ENCODE peak calls at places on chromosomes 1 and 21, in six cellular contexts. N is neuronal stem cell, C is IMR-90, W is H1, K is H9, D is mesenchymal stem cell. P is an unnamed sample.

GRCh38 chr1:108570128-108570527 is 10.2 kb downstream of the EEIG2 start:
- DNase-seq in N (no peak), C (peak), W (no peak), K (peak), D (peak), P (no peak)

GRCh38 chr1:211825990-211826389 is 4.6 kb downstream of the LPGAT1 start:
- DNase-seq in N (no peak), C (peak), W (no peak), K (no peak), D (peak), P (no peak)

GRCh38 chr1:119080586-119080985 is 59.9 kb downstream of the WARS2 start:
- DNase-seq in N (no peak), C (peak), W (peak), K (peak), D (peak), P (peak)

GRCh38 chr1:154265586-154265985 is 6.8 kb upstream of the HAX1 start:
- DNase-seq in N (no peak), C (no peak), W (no peak), K (no peak), D (no peak), P (no peak)

GRCh38 chr1:175569117-175569743 is 174.2 kb downstream of the TNR start:
- DNase-seq in N (no peak), C (no peak), W (no peak), K (no peak), D (no peak), P (no peak)

GRCh38 chr1:153389978-153390879 is 644 bp downstream of the S100A8 start:
- DNase-seq in N (no peak), C (no peak), W (no peak), K (no peak), D (no peak), P (no peak)

GRCh38 chr1:55580845-55581332 is 365.7 kb upstream of the USP24 start:
- DNase-seq in N (no peak), C (peak), W (no peak), K (no peak), D (peak), P (no peak)

GRCh38 chr1:27635410-27636142 is 591 bp upstream of the FGR start:
- DNase-seq in N (no peak), C (no peak), W (no peak), K (no peak), D (no peak), P (no peak)

GRCh38 chr1:8165595-8166360 is 139.7 kb upstream of the ERRFI1 start:
- DNase-seq in N (no peak), C (no peak), W (no peak), K (peak), D (no peak), P (no peak)

GRCh38 chr1:62321438-62321837 is 2.2 kb upstream of the KANK4 start:
- DNase-seq in N (no peak), C (peak), W (no peak), K (no peak), D (peak), P (peak)

GRCh38 chr1:19654886-19655717 is 9.6 kb upstream of the HTR6 start:
- DNase-seq in N (no peak), C (no peak), W (no peak), K (no peak), D (no peak), P (no peak)

GRCh38 chr1:205028954-205029353 is 14.1 kb upstream of the CNTN2 start:
- DNase-seq in N (no peak), C (no peak), W (no peak), K (no peak), D (no peak), P (no peak)

GRCh38 chr1:228283476-228284147 is 75.8 kb downstream of the OBSCN start:
- DNase-seq in N (no peak), C (no peak), W (no peak), K (no peak), D (no peak), P (no peak)

GRCh38 chr1:70220015-70220414 is 1.2 kb upstream of the SRSF11 start:
- DNase-seq in N (no peak), C (no peak), W (no peak), K (no peak), D (no peak), P (no peak)

GRCh38 chr1:45876000-45876399 is 72.6 kb downstream of the MAST2 start:
- DNase-seq in N (no peak), C (no peak), W (no peak), K (no peak), D (no peak), P (no peak)

GRCh38 chr1:2821373-2821955 is 20.0 kb upstream of the TTC34 start:
- DNase-seq in N (no peak), C (no peak), W (no peak), K (no peak), D (no peak), P (no peak)

GRCh38 chr1:227952374-227953021 is 4.8 kb upstream of the WNT9A start:
- DNase-seq in N (no peak), C (no peak), W (no peak), K (no peak), D (no peak), P (no peak)

GRCh38 chr21:26707241-26707640 is 134.2 kb upstream of the CYYR1 start:
- DNase-seq in N (no peak), C (no peak), W (no peak), K (no peak), D (no peak), P (no peak)

GRCh38 chr1:202122639-202123335 is at the start of gene GPR37L1:
- DNase-seq in N (no peak), C (peak), W (peak), K (peak), D (peak), P (peak)

GRCh38 chr1:24341260-24341659 is 22.1 kb downstream of the GRHL3 start:
- DNase-seq in N (no peak), C (no peak), W (no peak), K (peak), D (no peak), P (no peak)

GRCh38 chr1:246602194-246602593 is 35.9 kb downstream of the CNST start:
- DNase-seq in N (no peak), C (peak), W (no peak), K (no peak), D (peak), P (no peak)

GRCh38 chr21:16492892-16493291 is 763.1 kb downstream of the USP25 start:
- DNase-seq in N (no peak), C (no peak), W (no peak), K (no peak), D (no peak), P (no peak)

GRCh38 chr21:24634749-24635148 is 972.5 kb downstream of the MRPL39 start:
- DNase-seq in N (no peak), C (no peak), W (no peak), K (no peak), D (no peak), P (no peak)

GRCh38 chr1:174789399-174789798 is 210.3 kb upstream of the CACYBP start:
- DNase-seq in N (no peak), C (peak), W (no peak), K (no peak), D (peak), P (no peak)

GRCh38 chr1:55388960-55389359 is 173.8 kb upstream of the USP24 start:
- DNase-seq in N (no peak), C (no peak), W (no peak), K (no peak), D (no peak), P (no peak)

GRCh38 chr1:226814751-226815496 is 55.5 kb upstream of the PSEN2 start:
- DNase-seq in N (no peak), C (peak), W (no peak), K (no peak), D (peak), P (peak)

GRCh38 chr1:233473549-233474204 is 140.2 kb upstream of the KCNK1 start:
- DNase-seq in N (no peak), C (no peak), W (no peak), K (no peak), D (no peak), P (no peak)

GRCh38 chr21:34999397-34999941 is 49.6 kb downstream of the RUNX1 start:
- DNase-seq in N (no peak), C (no peak), W (no peak), K (no peak), D (no peak), P (peak)

GRCh38 chr1:2526824-2527552 is 592 bp upstream of the PANK4 start:
- DNase-seq in N (peak), C (peak), W (no peak), K (no peak), D (peak), P (peak)

GRCh38 chr1:48402619-48403018 is 69.4 kb downstream of the SPATA6 start:
- DNase-seq in N (no peak), C (no peak), W (no peak), K (no peak), D (no peak), P (no peak)

GRCh38 chr1:64900916-64901315 is 65.4 kb downstream of the JAK1 start:
- DNase-seq in N (no peak), C (no peak), W (no peak), K (no peak), D (no peak), P (peak)

DNA sequence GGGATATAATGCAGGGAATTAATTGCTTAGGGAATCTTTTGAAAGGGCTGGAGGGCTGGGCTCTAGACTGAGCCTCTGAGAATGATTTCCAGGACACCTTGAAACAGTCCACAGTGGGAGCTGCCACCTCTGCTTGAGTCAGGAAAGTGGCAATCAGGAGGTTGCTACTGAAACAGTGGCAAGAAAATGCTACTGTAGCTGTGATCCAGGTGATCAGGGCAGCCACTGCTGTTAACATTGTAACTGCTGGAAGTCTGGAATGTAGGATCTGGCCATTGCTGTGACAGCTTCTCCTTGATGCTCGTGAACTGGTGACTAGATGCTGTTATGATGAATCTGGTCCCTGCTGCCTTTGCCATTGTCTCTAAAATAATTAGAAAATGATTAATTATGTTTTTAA is 12.8 kb downstream of the MAGI3 start:
- DNase-seq in N (no peak), C (no peak), W (no peak), K (no peak), D (no peak), P (no peak)
- H3K14ac ChIP-seq in N (no peak), C (no peak), W (no peak), K (no peak), D (no peak), P (no peak)

DNA sequence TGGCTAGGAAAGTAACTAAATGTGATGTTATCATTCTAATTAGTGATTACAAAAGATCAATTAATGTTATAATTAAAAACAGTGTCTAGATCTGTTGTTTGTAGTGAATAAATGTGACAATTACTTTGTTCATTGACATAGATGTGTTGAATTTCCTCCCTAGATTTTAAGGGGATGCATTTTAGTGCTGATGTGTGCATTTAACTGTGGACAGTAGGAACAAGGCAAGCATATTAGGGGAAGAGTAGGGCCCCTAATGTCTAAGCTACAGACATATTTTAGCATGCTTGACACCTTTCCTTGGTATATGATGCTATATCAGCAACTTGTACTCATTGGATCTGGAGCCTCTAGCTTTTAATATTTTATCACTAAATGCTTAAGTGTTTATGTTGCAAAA is 48.9 kb downstream of the NFIA start:
- DNase-seq in N (no peak), C (no peak), W (no peak), K (no peak), D (no peak), P (no peak)
- H3K27ac ChIP-seq in N (no peak), C (no peak), W (no peak), K (no peak), D (no peak), P (no peak)

GRCh38 chr1:103937763-103938357 is 188.2 kb downstream of the AMY1C start:
- DNase-seq in N (no peak), C (no peak), W (no peak), K (no peak), D (no peak), P (no peak)

GRCh38 chr1:103942029-103942428 is 192.3 kb downstream of the AMY1C start:
- DNase-seq in N (no peak), C (no peak), W (no peak), K (no peak), D (no peak), P (no peak)

GRCh38 chr1:103945774-103946173 is 196.1 kb downstream of the AMY1C start:
- DNase-seq in N (no peak), C (no peak), W (no peak), K (no peak), D (no peak), P (no peak)

DNA sequence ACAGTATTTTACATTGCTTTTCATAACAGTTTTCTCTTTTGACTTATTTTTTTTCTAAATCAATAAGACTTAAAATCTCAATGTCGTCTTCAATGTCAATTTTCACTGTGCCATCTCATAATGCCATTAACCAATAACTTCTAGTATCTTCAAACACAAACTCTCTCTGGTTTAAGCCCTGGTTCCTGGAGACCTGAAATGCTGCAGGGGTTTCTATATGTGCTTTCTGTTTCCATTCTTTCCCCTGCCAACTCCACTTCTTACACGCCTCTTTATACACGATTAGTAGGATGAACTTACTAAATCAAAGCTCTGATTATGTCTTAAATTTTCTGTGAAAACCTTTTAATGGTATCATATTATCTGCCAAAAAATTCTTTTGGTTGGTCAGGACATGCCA is 191.4 kb downstream of the AMY1C start:
- DNase-seq in N (no peak), C (no peak), W (no peak), K (no peak), D (no peak), P (no peak)
- H3K14ac ChIP-seq in N (no peak), C (no peak), W (no peak), K (no peak), D (no peak), P (no peak)

GRCh38 chr1:13585996-13586395 is 2.4 kb downstream of the PDPN start:
- DNase-seq in N (no peak), C (no peak), W (no peak), K (no peak), D (no peak), P (no peak)

GRCh38 chr1:13583592-13583963 is at the start of gene PDPN:
- DNase-seq in N (peak), C (no peak), W (peak), K (peak), D (peak), P (no peak)

GRCh38 chr1:13585599-13585965 is 1.9 kb downstream of the PDPN start:
- DNase-seq in N (no peak), C (no peak), W (peak), K (peak), D (no peak), P (no peak)

GRCh38 chr1:13583964-13584791 is 546 bp downstream of the PDPN start:
- DNase-seq in N (peak), C (no peak), W (no peak), K (peak), D (peak), P (no peak)

GRCh38 chr1:13584876-13585598 is 1.4 kb downstream of the PDPN start:
- DNase-seq in N (no peak), C (no peak), W (no peak), K (no peak), D (no peak), P (no peak)
- H3K27ac ChIP-seq in N (no peak), C (no peak), W (peak), K (no peak), D (no peak), P (no peak)

GRCh38 chr1:220038640-220039039 is 7.7 kb downstream of the EPRS1 start:
- DNase-seq in N (no peak), C (no peak), W (no peak), K (no peak), D (no peak), P (peak)
- H3K14ac ChIP-seq in N (no peak), C (no peak), W (no peak), K (no peak), D (no peak), P (no peak)

DNA sequence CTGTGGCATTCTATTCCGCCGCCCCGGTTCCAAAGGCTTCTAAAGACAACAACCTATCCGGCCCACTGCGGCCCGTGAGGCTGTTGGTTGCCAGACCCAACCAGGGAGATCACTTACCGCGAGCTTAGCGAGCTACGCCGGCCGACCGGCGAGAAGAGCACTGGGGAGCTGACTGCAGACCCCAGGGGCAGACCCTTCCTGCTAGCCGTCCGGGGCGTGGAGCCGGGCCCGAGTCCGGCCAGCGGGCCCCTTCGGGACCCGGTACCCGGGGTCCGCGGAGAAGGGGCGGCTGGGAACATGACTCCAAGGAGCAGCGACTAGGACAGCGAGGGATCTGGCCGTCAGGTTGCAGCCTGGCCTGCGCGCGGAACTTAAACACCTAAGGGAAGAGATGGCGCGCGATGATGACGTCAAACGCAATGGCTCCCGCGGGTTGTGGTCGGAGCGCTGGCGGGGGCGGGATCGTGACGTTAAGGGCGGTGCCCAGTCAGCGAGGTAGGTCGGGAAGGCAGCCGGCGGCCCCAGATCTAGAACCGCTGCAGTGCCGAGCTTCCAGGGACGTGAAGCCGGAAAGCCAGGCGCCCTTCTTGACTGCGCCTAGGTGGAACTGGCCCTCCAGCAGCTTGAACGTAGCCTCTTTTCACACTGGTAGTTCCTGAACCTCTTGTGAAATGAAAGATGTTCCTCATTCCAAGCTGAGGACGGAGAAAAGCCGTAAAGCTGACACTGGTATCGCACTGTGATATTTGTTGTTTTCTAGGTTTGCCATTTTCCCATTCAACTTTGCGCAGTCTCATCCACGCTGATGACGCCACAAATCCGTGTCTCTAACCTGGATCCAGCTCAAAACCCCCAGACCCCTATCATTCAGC is at the start of gene NUP133:
- DNase-seq in N (peak), C (peak), W (peak), K (peak), D (peak), P (peak)
- H3K27ac ChIP-seq in N (peak), C (peak), W (peak), K (peak), D (peak), P (peak)

GRCh38 chr1:42364542-42364941 is 16.1 kb upstream of the RIMKLA start:
- DNase-seq in N (no peak), C (no peak), W (no peak), K (no peak), D (no peak), P (no peak)

GRCh38 chr1:42358791-42359190 is 21.8 kb upstream of the RIMKLA start:
- DNase-seq in N (no peak), C (no peak), W (no peak), K (no peak), D (no peak), P (peak)

GRCh38 chr1:42365118-42365517 is 15.5 kb upstream of the RIMKLA start:
- DNase-seq in N (no peak), C (no peak), W (no peak), K (no peak), D (no peak), P (no peak)

DNA sequence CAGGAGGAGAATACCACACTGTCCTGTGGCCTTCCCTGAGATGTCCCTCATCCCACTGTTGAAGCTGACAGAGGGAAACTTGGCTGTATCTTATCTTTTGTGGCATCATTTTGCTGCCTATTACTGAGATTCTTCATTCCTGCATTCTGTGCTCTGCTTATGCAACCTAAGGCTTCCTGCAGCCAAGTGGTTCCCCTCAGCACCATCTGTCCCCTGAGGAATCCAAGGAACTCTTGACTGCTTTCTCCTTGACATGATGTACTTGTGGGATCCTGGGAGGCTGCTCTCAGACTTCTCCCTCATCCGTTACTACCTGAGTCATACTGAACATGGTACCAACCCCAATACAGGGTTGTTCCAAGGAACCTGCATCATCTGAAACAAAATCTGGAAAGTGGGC is 21.1 kb upstream of the RIMKLA start:
- DNase-seq in N (no peak), C (no peak), W (no peak), K (no peak), D (no peak), P (peak)
- H3K14ac ChIP-seq in N (peak), C (no peak), W (no peak), K (no peak), D (no peak), P (no peak)

GRCh38 chr21:44989538-44989888 is 49.7 kb downstream of the SLX9 start:
- DNase-seq in N (no peak), C (peak), W (no peak), K (no peak), D (no peak), P (no peak)

GRCh38 chr21:44991538-44992483 is 52.0 kb downstream of the SLX9 start:
- DNase-seq in N (no peak), C (peak), W (no peak), K (no peak), D (peak), P (no peak)

GRCh38 chr21:44989943-44990780 is 50.3 kb downstream of the SLX9 start:
- DNase-seq in N (no peak), C (no peak), W (no peak), K (no peak), D (no peak), P (peak)

GRCh38 chr21:44992608-44993031 is 52.8 kb downstream of the SLX9 start:
- DNase-seq in N (no peak), C (no peak), W (no peak), K (no peak), D (no peak), P (no peak)

DNA sequence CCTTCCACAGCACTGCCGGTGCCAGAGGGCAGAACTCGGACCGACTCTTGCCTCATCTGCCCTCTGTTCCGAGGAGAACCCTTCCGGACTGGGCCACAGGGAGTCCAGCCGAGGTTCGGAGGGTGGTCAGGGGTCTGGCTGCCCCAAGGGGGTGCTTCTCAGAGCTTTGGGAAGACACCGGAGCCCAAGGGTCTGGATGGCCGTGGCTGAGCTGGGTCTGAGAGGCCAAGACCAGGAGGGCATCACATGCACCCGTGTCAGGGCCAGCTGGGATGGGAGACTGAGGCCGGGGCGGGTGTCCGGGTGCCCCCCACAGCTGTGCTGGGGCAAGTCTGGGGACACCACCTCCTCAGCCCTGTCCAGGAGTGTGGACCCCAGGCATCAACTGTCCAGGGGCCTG is 51.1 kb downstream of the SLX9 start:
- DNase-seq in N (no peak), C (no peak), W (no peak), K (no peak), D (no peak), P (no peak)
- H3K27ac ChIP-seq in N (no peak), C (no peak), W (no peak), K (no peak), D (no peak), P (no peak)

P was measured in trophoblast cell.